ENCODE peak calls at places on chromosomes 12 and 14, in eight cellular contexts. One of them, this sample, is unnamed.

GRCh38 chr14:76208340-76208739 is 56.6 kb downstream of the GPATCH2L start:
- DNase-seq in foreskin keratinocyte: no peak
- DNase-seq in right atrium auricular region: no peak
- DNase-seq in HFFc6: no peak
- DNase-seq in NB4: no peak
- DNase-seq in fibroblast of mammary gland: no peak
- DNase-seq in esophagus squamous epithelium: no peak
- DNase-seq in WTC11: no peak
- DNase-seq in this sample: no peak

GRCh38 chr12:46523863-46524770 is 151.5 kb upstream of the SLC38A2 start:
- DNase-seq in WTC11: no peak
- DNase-seq in NB4: no peak
- DNase-seq in right atrium auricular region: no peak
- DNase-seq in esophagus squamous epithelium: no peak
- DNase-seq in foreskin keratinocyte: peak
- DNase-seq in HFFc6: peak
- DNase-seq in fibroblast of mammary gland: peak
- DNase-seq in this sample: no peak

GRCh38 chr12:123907726-123908476 is 64.7 kb downstream of the CCDC92 start:
- DNase-seq in esophagus squamous epithelium: no peak
- DNase-seq in fibroblast of mammary gland: peak
- DNase-seq in foreskin keratinocyte: no peak
- DNase-seq in HFFc6: peak
- DNase-seq in right atrium auricular region: no peak
- DNase-seq in WTC11: no peak
- DNase-seq in NB4: peak
- DNase-seq in this sample: no peak

GRCh38 chr12:8648598-8649205 is 13.9 kb downstream of the MFAP5 start:
- DNase-seq in foreskin keratinocyte: no peak
- DNase-seq in HFFc6: no peak
- DNase-seq in esophagus squamous epithelium: no peak
- DNase-seq in WTC11: no peak
- DNase-seq in fibroblast of mammary gland: no peak
- DNase-seq in right atrium auricular region: no peak
- DNase-seq in NB4: no peak
- DNase-seq in this sample: no peak

GRCh38 chr14:97757491-97757890 is 960.3 kb downstream of the VRK1 start:
- DNase-seq in right atrium auricular region: no peak
- DNase-seq in esophagus squamous epithelium: no peak
- DNase-seq in HFFc6: no peak
- DNase-seq in WTC11: no peak
- DNase-seq in foreskin keratinocyte: no peak
- DNase-seq in fibroblast of mammary gland: no peak
- DNase-seq in NB4: no peak
- DNase-seq in this sample: no peak

GRCh38 chr14:71551291-71551955 is 380.8 kb upstream of the RGS6 start:
- DNase-seq in esophagus squamous epithelium: no peak
- DNase-seq in foreskin keratinocyte: peak
- DNase-seq in WTC11: no peak
- DNase-seq in HFFc6: peak
- DNase-seq in right atrium auricular region: no peak
- DNase-seq in NB4: no peak
- DNase-seq in fibroblast of mammary gland: peak
- DNase-seq in this sample: no peak

GRCh38 chr12:62834971-62835547 is 99.9 kb downstream of the PPM1H start:
- DNase-seq in WTC11: no peak
- DNase-seq in HFFc6: peak
- DNase-seq in fibroblast of mammary gland: peak
- DNase-seq in NB4: no peak
- DNase-seq in right atrium auricular region: no peak
- DNase-seq in esophagus squamous epithelium: no peak
- DNase-seq in foreskin keratinocyte: no peak
- DNase-seq in this sample: no peak

GRCh38 chr12:21814814-21815213 is 40.3 kb upstream of the KCNJ8 start:
- DNase-seq in foreskin keratinocyte: no peak
- DNase-seq in WTC11: no peak
- DNase-seq in fibroblast of mammary gland: no peak
- DNase-seq in HFFc6: no peak
- DNase-seq in right atrium auricular region: no peak
- DNase-seq in NB4: no peak
- DNase-seq in esophagus squamous epithelium: no peak
- DNase-seq in this sample: no peak

GRCh38 chr14:70563869-70564268 is 29.1 kb upstream of the ADAM20 start:
- DNase-seq in NB4: no peak
- DNase-seq in right atrium auricular region: no peak
- DNase-seq in esophagus squamous epithelium: no peak
- DNase-seq in HFFc6: no peak
- DNase-seq in fibroblast of mammary gland: no peak
- DNase-seq in foreskin keratinocyte: no peak
- DNase-seq in WTC11: no peak
- DNase-seq in this sample: no peak

GRCh38 chr14:99562848-99563748 is 40.9 kb downstream of the CCDC85C start:
- DNase-seq in esophagus squamous epithelium: no peak
- DNase-seq in right atrium auricular region: peak
- DNase-seq in NB4: no peak
- DNase-seq in foreskin keratinocyte: no peak
- DNase-seq in HFFc6: no peak
- DNase-seq in WTC11: peak
- DNase-seq in fibroblast of mammary gland: peak
- DNase-seq in this sample: peak

DNA sequence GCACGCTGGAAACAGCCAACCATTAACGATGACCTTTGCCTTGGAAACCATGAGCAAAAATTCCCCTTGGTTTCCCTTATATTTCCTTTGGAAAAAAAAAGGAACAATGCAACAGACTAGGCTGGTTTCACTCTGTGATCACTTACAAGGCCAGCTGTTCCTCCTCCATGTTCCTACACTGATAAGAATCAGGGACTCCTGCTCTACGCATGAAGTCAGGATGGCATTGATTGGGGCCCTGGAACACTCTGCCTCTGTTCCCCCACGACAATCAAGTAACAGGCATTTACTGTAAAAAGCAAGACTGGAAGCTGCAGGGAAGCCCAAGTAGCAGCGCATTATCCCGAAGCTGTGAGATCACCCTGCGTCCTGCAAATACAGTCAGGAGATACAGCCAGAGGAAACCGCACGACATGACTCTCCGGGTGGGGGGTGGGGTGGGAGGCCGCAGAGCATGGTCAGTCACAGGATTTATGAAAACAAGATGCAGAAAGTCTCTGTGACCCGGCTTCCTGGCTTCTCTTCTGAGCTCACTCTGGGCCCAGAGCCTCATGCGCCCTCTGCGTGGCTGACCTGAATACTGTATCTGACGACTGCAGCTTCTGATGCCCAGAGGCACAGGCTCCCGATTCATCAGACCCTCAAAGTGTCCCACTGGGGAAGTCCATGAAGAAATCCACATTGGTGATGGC is 31.1 kb downstream of the SSH1 start:
- DNase-seq in foreskin keratinocyte: no peak
- DNase-seq in WTC11: no peak
- DNase-seq in esophagus squamous epithelium: no peak
- DNase-seq in fibroblast of mammary gland: peak
- DNase-seq in HFFc6: peak
- DNase-seq in NB4: peak
- DNase-seq in right atrium auricular region: peak
- DNase-seq in this sample: no peak
- TF ChIP-seq CTCF in foreskin keratinocyte: no peak
- TF ChIP-seq CTCF in WTC11: no peak
- TF ChIP-seq CTCF in esophagus squamous epithelium: no peak
- TF ChIP-seq CTCF in fibroblast of mammary gland: no peak
- TF ChIP-seq CTCF in HFFc6: peak
- TF ChIP-seq CTCF in NB4: no peak
- TF ChIP-seq CTCF in right atrium auricular region: peak
- TF ChIP-seq CTCF in this sample: no peak

GRCh38 chr12:127024791-127025190 is 1242.2 kb upstream of the TMEM132C start:
- DNase-seq in esophagus squamous epithelium: no peak
- DNase-seq in WTC11: no peak
- DNase-seq in HFFc6: no peak
- DNase-seq in NB4: no peak
- DNase-seq in right atrium auricular region: no peak
- DNase-seq in foreskin keratinocyte: no peak
- DNase-seq in fibroblast of mammary gland: no peak
- DNase-seq in this sample: no peak

GRCh38 chr12:127025545-127025944 is 1241.4 kb upstream of the TMEM132C start:
- DNase-seq in WTC11: no peak
- DNase-seq in right atrium auricular region: no peak
- DNase-seq in foreskin keratinocyte: no peak
- DNase-seq in esophagus squamous epithelium: no peak
- DNase-seq in HFFc6: peak
- DNase-seq in NB4: no peak
- DNase-seq in fibroblast of mammary gland: peak
- DNase-seq in this sample: no peak
- TF ChIP-seq CTCF in WTC11: no peak
- TF ChIP-seq CTCF in right atrium auricular region: peak
- TF ChIP-seq CTCF in foreskin keratinocyte: peak
- TF ChIP-seq CTCF in esophagus squamous epithelium: no peak
- TF ChIP-seq CTCF in HFFc6: peak
- TF ChIP-seq CTCF in NB4: no peak
- TF ChIP-seq CTCF in fibroblast of mammary gland: peak
- TF ChIP-seq CTCF in this sample: peak

GRCh38 chr12:79508622-79509021 is 182.1 kb downstream of the PAWR start:
- DNase-seq in NB4: no peak
- DNase-seq in right atrium auricular region: no peak
- DNase-seq in fibroblast of mammary gland: no peak
- DNase-seq in esophagus squamous epithelium: no peak
- DNase-seq in WTC11: no peak
- DNase-seq in foreskin keratinocyte: no peak
- DNase-seq in HFFc6: no peak
- DNase-seq in this sample: no peak
- TF ChIP-seq CTCF in NB4: no peak
- TF ChIP-seq CTCF in right atrium auricular region: no peak
- TF ChIP-seq CTCF in fibroblast of mammary gland: no peak
- TF ChIP-seq CTCF in esophagus squamous epithelium: no peak
- TF ChIP-seq CTCF in WTC11: no peak
- TF ChIP-seq CTCF in foreskin keratinocyte: peak
- TF ChIP-seq CTCF in HFFc6: no peak
- TF ChIP-seq CTCF in this sample: no peak

GRCh38 chr12:88156075-88156654 is 14.1 kb downstream of the TMTC3 start:
- DNase-seq in right atrium auricular region: no peak
- DNase-seq in foreskin keratinocyte: no peak
- DNase-seq in fibroblast of mammary gland: no peak
- DNase-seq in HFFc6: no peak
- DNase-seq in NB4: no peak
- DNase-seq in esophagus squamous epithelium: no peak
- DNase-seq in WTC11: no peak
- DNase-seq in this sample: no peak

GRCh38 chr12:88150063-88150462 is 8.0 kb downstream of the TMTC3 start:
- DNase-seq in HFFc6: no peak
- DNase-seq in NB4: no peak
- DNase-seq in right atrium auricular region: no peak
- DNase-seq in foreskin keratinocyte: no peak
- DNase-seq in WTC11: no peak
- DNase-seq in fibroblast of mammary gland: no peak
- DNase-seq in esophagus squamous epithelium: no peak
- DNase-seq in this sample: no peak

GRCh38 chr12:88153959-88154358 is 11.9 kb downstream of the TMTC3 start:
- DNase-seq in right atrium auricular region: no peak
- DNase-seq in NB4: peak
- DNase-seq in fibroblast of mammary gland: peak
- DNase-seq in WTC11: no peak
- DNase-seq in HFFc6: peak
- DNase-seq in foreskin keratinocyte: no peak
- DNase-seq in esophagus squamous epithelium: no peak
- DNase-seq in this sample: no peak
- TF ChIP-seq CTCF in right atrium auricular region: peak
- TF ChIP-seq CTCF in NB4: peak
- TF ChIP-seq CTCF in fibroblast of mammary gland: peak
- TF ChIP-seq CTCF in WTC11: no peak
- TF ChIP-seq CTCF in HFFc6: peak
- TF ChIP-seq CTCF in foreskin keratinocyte: peak
- TF ChIP-seq CTCF in esophagus squamous epithelium: no peak
- TF ChIP-seq CTCF in this sample: peak

GRCh38 chr14:55841625-55842024 is 261.6 kb downstream of the KTN1 start:
- DNase-seq in HFFc6: no peak
- DNase-seq in fibroblast of mammary gland: no peak
- DNase-seq in esophagus squamous epithelium: no peak
- DNase-seq in foreskin keratinocyte: no peak
- DNase-seq in right atrium auricular region: no peak
- DNase-seq in WTC11: no peak
- DNase-seq in NB4: no peak
- DNase-seq in this sample: no peak

GRCh38 chr14:55845963-55846851 is 266.2 kb downstream of the KTN1 start:
- DNase-seq in NB4: no peak
- DNase-seq in esophagus squamous epithelium: no peak
- DNase-seq in foreskin keratinocyte: no peak
- DNase-seq in right atrium auricular region: no peak
- DNase-seq in fibroblast of mammary gland: peak
- DNase-seq in HFFc6: no peak
- DNase-seq in WTC11: no peak
- DNase-seq in this sample: no peak

GRCh38 chr14:55840821-55841220 is 260.8 kb downstream of the KTN1 start:
- DNase-seq in esophagus squamous epithelium: no peak
- DNase-seq in fibroblast of mammary gland: no peak
- DNase-seq in NB4: no peak
- DNase-seq in HFFc6: no peak
- DNase-seq in WTC11: no peak
- DNase-seq in right atrium auricular region: no peak
- DNase-seq in foreskin keratinocyte: no peak
- DNase-seq in this sample: no peak

GRCh38 chr14:55846852-55847471 is 267.0 kb downstream of the KTN1 start:
- DNase-seq in fibroblast of mammary gland: peak
- DNase-seq in WTC11: no peak
- DNase-seq in foreskin keratinocyte: no peak
- DNase-seq in esophagus squamous epithelium: no peak
- DNase-seq in HFFc6: peak
- DNase-seq in right atrium auricular region: peak
- DNase-seq in NB4: no peak
- DNase-seq in this sample: no peak

GRCh38 chr14:55843718-55844403 is 263.9 kb downstream of the KTN1 start:
- DNase-seq in foreskin keratinocyte: no peak
- DNase-seq in right atrium auricular region: no peak
- DNase-seq in HFFc6: no peak
- DNase-seq in WTC11: no peak
- DNase-seq in esophagus squamous epithelium: no peak
- DNase-seq in fibroblast of mammary gland: peak
- DNase-seq in NB4: no peak
- DNase-seq in this sample: no peak
- TF ChIP-seq CTCF in foreskin keratinocyte: peak
- TF ChIP-seq CTCF in right atrium auricular region: no peak
- TF ChIP-seq CTCF in HFFc6: peak
- TF ChIP-seq CTCF in WTC11: no peak
- TF ChIP-seq CTCF in esophagus squamous epithelium: no peak
- TF ChIP-seq CTCF in fibroblast of mammary gland: peak
- TF ChIP-seq CTCF in NB4: no peak
- TF ChIP-seq CTCF in this sample: peak

DNA sequence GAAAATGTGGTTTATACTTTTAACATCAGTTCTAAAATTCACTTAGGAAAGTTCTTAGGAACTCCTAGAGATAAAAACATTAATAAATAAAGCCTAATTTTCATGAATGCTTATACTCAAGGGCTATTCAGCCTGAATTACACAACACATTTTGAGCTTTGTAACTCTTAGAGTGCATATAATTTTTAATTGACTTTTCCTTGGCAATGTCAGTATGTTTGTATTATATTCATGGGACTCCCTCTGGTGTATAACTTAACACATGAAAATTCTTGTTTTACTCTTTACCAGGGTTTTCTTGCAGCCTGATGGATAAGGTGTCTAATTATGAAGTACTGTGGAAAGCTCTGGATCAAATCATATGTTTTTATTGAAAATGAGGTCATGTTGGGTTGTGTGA is 150.6 kb upstream of the HMGA2 start:
- DNase-seq in right atrium auricular region: no peak
- DNase-seq in esophagus squamous epithelium: no peak
- DNase-seq in fibroblast of mammary gland: peak
- DNase-seq in NB4: no peak
- DNase-seq in foreskin keratinocyte: no peak
- DNase-seq in HFFc6: peak
- DNase-seq in WTC11: no peak
- DNase-seq in this sample: no peak
- TF ChIP-seq CTCF in right atrium auricular region: peak
- TF ChIP-seq CTCF in esophagus squamous epithelium: no peak
- TF ChIP-seq CTCF in fibroblast of mammary gland: peak
- TF ChIP-seq CTCF in NB4: no peak
- TF ChIP-seq CTCF in foreskin keratinocyte: peak
- TF ChIP-seq CTCF in HFFc6: peak
- TF ChIP-seq CTCF in WTC11: no peak
- TF ChIP-seq CTCF in this sample: no peak